ENCODE peak calls at places on chromosomes 1 and 21, in eight cellular contexts. V, T, H, Y, X, I, Q and W are unnamed samples.

GRCh38 chr1:29033829-29034466 is 89.8 kb downstream of the TMEM200B start:
- DNase-seq in V (no peak), T (peak; percentile 16), H (no peak), Y (peak; percentile 67), X (no peak), I (peak; percentile 58), Q (peak; percentile 75), W (no peak)

GRCh38 chr1:185501099-185501498 is 184.1 kb upstream of the IVNS1ABP start:
- DNase-seq in V (no peak), T (no peak), H (no peak), Y (no peak), X (no peak), I (no peak), Q (no peak), W (no peak)

GRCh38 chr1:57590978-57591377 is 167.1 kb upstream of the DAB1 start:
- DNase-seq in V (no peak), T (no peak), H (no peak), Y (no peak), X (no peak), I (peak; percentile 65), Q (no peak), W (no peak)

GRCh38 chr1:187714501-187714900 is 885.8 kb downstream of the PLA2G4A start:
- DNase-seq in V (no peak), T (no peak), H (no peak), Y (no peak), X (no peak), I (no peak), Q (no peak), W (no peak)

GRCh38 chr1:41467673-41468072 is 16.8 kb downstream of the EDN2 start:
- DNase-seq in V (no peak), T (no peak), H (no peak), Y (no peak), X (no peak), I (no peak), Q (no peak), W (no peak)

GRCh38 chr1:234978397-234979291 is 150.0 kb downstream of the TOMM20 start:
- DNase-seq in V (no peak), T (no peak), H (no peak), Y (peak; percentile 72), X (peak; percentile 77), I (no peak), Q (peak; percentile 86), W (no peak)

GRCh38 chr1:22778842-22779520 is 68.3 kb downstream of the EPHB2 start:
- DNase-seq in V (no peak), T (no peak), H (no peak), Y (no peak), X (peak; percentile 74), I (no peak), Q (no peak), W (peak; percentile 83)

GRCh38 chr21:42651515-42652401 is 1.7 kb upstream of the PDE9A start:
- DNase-seq in V (no peak), T (no peak), H (no peak), Y (no peak), X (peak; percentile 52), I (no peak), Q (no peak), W (no peak)

GRCh38 chr1:198788561-198789064 is 149.8 kb downstream of the PTPRC start:
- DNase-seq in V (no peak), T (no peak), H (peak; percentile 5), Y (no peak), X (no peak), I (peak; percentile 88), Q (peak; percentile 66), W (no peak)

GRCh38 chr1:77288275-77288674 is 6.5 kb downstream of the AK5 start:
- DNase-seq in V (no peak), T (no peak), H (no peak), Y (peak; percentile 70), X (no peak), I (no peak), Q (peak; percentile 71), W (no peak)

GRCh38 chr21:46347791-46348381 is 23.9 kb downstream of the PCNT start:
- DNase-seq in V (peak; percentile 54), T (peak; percentile 58), H (no peak), Y (peak; percentile 53), X (peak; percentile 97), I (no peak), Q (no peak), W (no peak)

GRCh38 chr1:3052501-3052900 is 16.5 kb upstream of the PRDM16 start:
- DNase-seq in V (no peak), T (no peak), H (no peak), Y (no peak), X (no peak), I (no peak), Q (no peak), W (no peak)

GRCh38 chr1:90721210-90722194 is 4.4 kb upstream of the BARHL2 start:
- DNase-seq in V (no peak), T (no peak), H (no peak), Y (peak; percentile 76), X (no peak), I (peak; percentile 91), Q (peak; percentile 75), W (no peak)

GRCh38 chr1:244065063-244065788 is 14.1 kb downstream of the ZBTB18 start:
- DNase-seq in V (no peak), T (no peak), H (no peak), Y (peak; percentile 2), X (no peak), I (no peak), Q (no peak), W (no peak)

GRCh38 chr1:6794164-6794563 is 8.9 kb downstream of the CAMTA1 start:
- DNase-seq in V (no peak), T (peak; percentile 42), H (no peak), Y (peak; percentile 62), X (no peak), I (peak; percentile 41), Q (peak; percentile 71), W (no peak)

GRCh38 chr1:25523512-25523911 is 19.9 kb upstream of the LDLRAP1 start:
- DNase-seq in V (no peak), T (no peak), H (no peak), Y (peak; percentile 44), X (no peak), I (peak; percentile 78), Q (no peak), W (no peak)

GRCh38 chr1:163258181-163258580 is 55.5 kb upstream of the RGS5 start:
- DNase-seq in V (no peak), T (no peak), H (no peak), Y (no peak), X (no peak), I (no peak), Q (no peak), W (no peak)

GRCh38 chr1:85894651-85895050 is 186.4 kb upstream of the ZNHIT6 start:
- DNase-seq in V (no peak), T (no peak), H (no peak), Y (peak; percentile 62), X (no peak), I (peak; percentile 66), Q (peak; percentile 56), W (peak; percentile 21)

GRCh38 chr1:158068918-158069317 is 75.5 kb downstream of the KIRREL1 start:
- DNase-seq in V (no peak), T (no peak), H (no peak), Y (peak; percentile 51), X (no peak), I (no peak), Q (no peak), W (no peak)

GRCh38 chr1:208977012-208977411 is 606.5 kb upstream of the CAMK1G start:
- DNase-seq in V (no peak), T (no peak), H (no peak), Y (peak; percentile 39), X (no peak), I (no peak), Q (no peak), W (no peak)

GRCh38 chr1:40316595-40317393 is at the start of gene COL9A2:
- DNase-seq in V (no peak), T (peak; percentile 58), H (peak; percentile 53), Y (peak; percentile 60), X (no peak), I (peak; percentile 55), Q (peak; percentile 15), W (no peak)
- H3K4me3 ChIP-seq in V (peak within 1 kb of the TSS; percentile 60), T (peak within 1 kb of the TSS; percentile 73), H (peak within 1 kb of the TSS; percentile 80), Y (peak within 1 kb of the TSS; percentile 56), X (peak within 1 kb of the TSS; percentile 51), I (peak within 1 kb of the TSS; percentile 72), Q (no peak within 1 kb of the TSS), W (peak within 1 kb of the TSS; percentile 31)

GRCh38 chr1:230679854-230680253 is 34.1 kb downstream of the AGT start:
- DNase-seq in V (no peak), T (no peak), H (no peak), Y (no peak), X (no peak), I (no peak), Q (no peak), W (no peak)
- H3K27ac ChIP-seq in V (no peak overlapping the region), T (no peak overlapping the region), H (no peak overlapping the region), Y (no peak overlapping the region), X (no peak overlapping the region), I (no peak overlapping the region), Q (no peak overlapping the region), W (no peak overlapping the region)

GRCh38 chr1:24283326-24284155 is 35.6 kb upstream of the GRHL3 start:
- DNase-seq in V (no peak), T (no peak), H (no peak), Y (peak; percentile 82), X (no peak), I (no peak), Q (peak; percentile 80), W (no peak)
- H3K4me3 ChIP-seq in V (no peak overlapping the region), T (no peak overlapping the region), H (no peak overlapping the region), Y (no peak overlapping the region), X (no peak overlapping the region), I (no peak overlapping the region), Q (no peak overlapping the region), W (no peak overlapping the region)

GRCh38 chr1:107678993-107679392 is 286.0 kb downstream of the VAV3 start:
- DNase-seq in V (no peak), T (no peak), H (no peak), Y (no peak), X (no peak), I (no peak), Q (no peak), W (no peak)

GRCh38 chr1:107679518-107679917 is 285.5 kb downstream of the VAV3 start:
- DNase-seq in V (no peak), T (no peak), H (no peak), Y (no peak), X (no peak), I (no peak), Q (no peak), W (no peak)

GRCh38 chr1:107682467-107682866 is 282.5 kb downstream of the VAV3 start:
- DNase-seq in V (no peak), T (no peak), H (no peak), Y (peak; percentile 61), X (no peak), I (no peak), Q (no peak), W (no peak)

GRCh38 chr1:107681001-107681479 is 283.9 kb downstream of the VAV3 start:
- DNase-seq in V (no peak), T (no peak), H (no peak), Y (no peak), X (no peak), I (no peak), Q (no peak), W (no peak)

DNA sequence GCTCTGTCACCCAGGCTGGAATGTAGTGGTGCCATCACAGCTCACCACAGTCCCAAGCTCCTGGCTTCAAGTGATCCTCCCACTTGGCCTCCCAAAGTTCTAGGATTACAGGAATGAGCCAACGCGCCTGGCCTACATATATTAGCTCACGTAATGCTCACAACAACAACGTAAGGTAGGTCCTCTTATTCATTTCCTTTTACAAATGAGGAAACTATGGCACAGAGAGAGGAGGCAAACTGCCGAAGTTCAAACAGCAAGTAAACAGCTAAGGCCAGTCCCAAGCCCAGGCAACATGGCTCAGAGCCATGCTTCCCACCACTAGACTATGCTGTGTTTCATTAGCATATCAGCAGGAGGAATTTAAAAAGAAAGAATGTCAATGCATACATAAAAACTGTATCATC is 284.4 kb downstream of the VAV3 start:
- DNase-seq in V (no peak), T (no peak), H (no peak), Y (no peak), X (no peak), I (no peak), Q (no peak), W (no peak)
- H3K27ac ChIP-seq in V (no peak overlapping the region), T (no peak overlapping the region), H (no peak overlapping the region), Y (no peak overlapping the region), X (no peak overlapping the region), I (no peak overlapping the region), Q (no peak overlapping the region), W (no peak overlapping the region)